ENCODE peak calls at places on chromosomes 7 and 10, in nine cellular contexts. One of them, this sample, is unnamed.

GRCh38 chr10:104333728-104334373 is 4.4 kb downstream of the ITPRIP start:
- DNase-seq in progenitor cell of endocrine pancreas: no peak
- DNase-seq in tibial artery: peak
- DNase-seq in colonic mucosa: peak
- DNase-seq in cardiac septum: peak
- DNase-seq in germinal center: no peak
- DNase-seq in HTR-8/SVneo: no peak
- DNase-seq in GM20000: no peak
- DNase-seq in A172: no peak
- DNase-seq in this sample: no peak

GRCh38 chr7:21261627-21262564 is 166.0 kb upstream of the SP4 start:
- DNase-seq in progenitor cell of endocrine pancreas: peak
- DNase-seq in tibial artery: no peak
- DNase-seq in colonic mucosa: peak
- DNase-seq in cardiac septum: no peak
- DNase-seq in germinal center: peak
- DNase-seq in HTR-8/SVneo: peak
- DNase-seq in GM20000: peak
- DNase-seq in A172: peak
- DNase-seq in this sample: no peak

GRCh38 chr7:155230169-155230593 is 67.5 kb upstream of the INSIG1 start:
- DNase-seq in progenitor cell of endocrine pancreas: no peak
- DNase-seq in tibial artery: no peak
- DNase-seq in colonic mucosa: no peak
- DNase-seq in cardiac septum: no peak
- DNase-seq in germinal center: no peak
- DNase-seq in HTR-8/SVneo: peak
- DNase-seq in GM20000: no peak
- DNase-seq in A172: peak
- DNase-seq in this sample: peak

GRCh38 chr7:39733881-39734571 is 110.7 kb downstream of the RALA start:
- DNase-seq in progenitor cell of endocrine pancreas: no peak
- DNase-seq in tibial artery: no peak
- DNase-seq in colonic mucosa: no peak
- DNase-seq in cardiac septum: no peak
- DNase-seq in germinal center: no peak
- DNase-seq in HTR-8/SVneo: peak
- DNase-seq in GM20000: no peak
- DNase-seq in A172: peak
- DNase-seq in this sample: no peak

GRCh38 chr7:127608446-127608845 is 9.5 kb downstream of the PAX4 start:
- DNase-seq in progenitor cell of endocrine pancreas: no peak
- DNase-seq in tibial artery: no peak
- DNase-seq in colonic mucosa: no peak
- DNase-seq in cardiac septum: no peak
- DNase-seq in germinal center: no peak
- DNase-seq in HTR-8/SVneo: no peak
- DNase-seq in GM20000: no peak
- DNase-seq in A172: no peak
- DNase-seq in this sample: no peak

GRCh38 chr7:48832303-48832845 is 92.0 kb upstream of the CDC14C start:
- DNase-seq in progenitor cell of endocrine pancreas: no peak
- DNase-seq in tibial artery: no peak
- DNase-seq in colonic mucosa: no peak
- DNase-seq in cardiac septum: no peak
- DNase-seq in germinal center: no peak
- DNase-seq in HTR-8/SVneo: no peak
- DNase-seq in GM20000: no peak
- DNase-seq in A172: no peak
- DNase-seq in this sample: no peak

GRCh38 chr10:124408357-124408756 is 10.4 kb downstream of the OAT start:
- DNase-seq in progenitor cell of endocrine pancreas: no peak
- DNase-seq in tibial artery: no peak
- DNase-seq in colonic mucosa: no peak
- DNase-seq in cardiac septum: no peak
- DNase-seq in germinal center: no peak
- DNase-seq in HTR-8/SVneo: no peak
- DNase-seq in GM20000: no peak
- DNase-seq in A172: no peak
- DNase-seq in this sample: no peak

GRCh38 chr10:110350812-110351211 is 46.1 kb upstream of the SMNDC1 start:
- DNase-seq in progenitor cell of endocrine pancreas: no peak
- DNase-seq in tibial artery: no peak
- DNase-seq in colonic mucosa: no peak
- DNase-seq in cardiac septum: no peak
- DNase-seq in germinal center: no peak
- DNase-seq in HTR-8/SVneo: no peak
- DNase-seq in GM20000: no peak
- DNase-seq in A172: no peak
- DNase-seq in this sample: no peak

GRCh38 chr7:8217200-8218068 is 44.5 kb downstream of the ICA1 start:
- DNase-seq in progenitor cell of endocrine pancreas: no peak
- DNase-seq in tibial artery: no peak
- DNase-seq in colonic mucosa: peak
- DNase-seq in cardiac septum: no peak
- DNase-seq in germinal center: peak
- DNase-seq in HTR-8/SVneo: peak
- DNase-seq in GM20000: peak
- DNase-seq in A172: peak
- DNase-seq in this sample: no peak